ENCODE peak calls at places on chromosomes 16 and 17, in six cellular contexts. W is anterior cingulate cortex, U is EL, Z is ovary, T is T-helper 22 cell, E is hypothalamus. L is an unnamed sample.

GRCh38 chr17:10699861-10700260 is 2.5 kb downstream of the ADPRM start:
- DNase-seq in Z (no peak), E (no peak), T (no peak), U (peak; percentile 42), W (no peak), L (peak; percentile 59)

GRCh38 chr17:80800775-80801391 is 190.8 kb upstream of the CHMP6 start:
- DNase-seq in U (no peak), E (no peak), W (no peak), Z (no peak), T (no peak), L (no peak)

GRCh38 chr16:86566966-86567700 is 504 bp downstream of the FOXC2 start:
- DNase-seq in E (no peak), W (no peak), T (no peak), U (peak; percentile 66), Z (no peak), L (no peak)

GRCh38 chr17:78096093-78096492 is 32.5 kb downstream of the TMC6 start:
- DNase-seq in T (no peak), Z (no peak), E (no peak), U (no peak), W (no peak), L (no peak)

GRCh38 chr17:33233855-33234228 is 59.3 kb downstream of the ASIC2 start:
- DNase-seq in T (no peak), E (no peak), U (no peak), Z (peak; percentile 38), W (no peak), L (no peak)

GRCh38 chr16:84832488-84833141 is 12.8 kb downstream of the CRISPLD2 start:
- DNase-seq in U (peak; percentile 98), E (no peak), Z (peak; percentile 96), T (no peak), W (no peak), L (no peak)

GRCh38 chr17:79840989-79841286 is 1.7 kb upstream of the CBX4 start:
- DNase-seq in T (no peak), U (no peak), E (no peak), W (no peak), Z (no peak), L (no peak)

GRCh38 chr16:23107878-23108277 is 41.4 kb downstream of the USP31 start:
- DNase-seq in T (no peak), E (no peak), Z (no peak), U (no peak), W (no peak), L (no peak)

GRCh38 chr17:70320642-70321345 is 151.5 kb downstream of the KCNJ2 start:
- DNase-seq in U (no peak), E (no peak), W (no peak), Z (no peak), T (no peak), L (no peak)

GRCh38 chr17:77303620-77304019 is 162.9 kb downstream of the SEC14L1 start:
- DNase-seq in E (no peak), W (no peak), Z (no peak), T (no peak), U (peak; percentile 63), L (no peak)

GRCh38 chr17:78133971-78134898 is 3.7 kb downstream of the TMC8 start:
- DNase-seq in Z (no peak), E (no peak), T (peak; percentile 69), W (no peak), U (no peak), L (peak; percentile 73)

GRCh38 chr17:57033296-57033695 is 51.8 kb upstream of the AKAP1 start:
- DNase-seq in E (no peak), Z (peak; percentile 26), U (no peak), T (no peak), W (no peak), L (no peak)

GRCh38 chr16:85168732-85169256 is 56.5 kb upstream of the CIBAR2 start:
- DNase-seq in Z (peak; percentile 89), U (peak; percentile 71), W (no peak), E (peak; percentile 41), T (no peak), L (no peak)

GRCh38 chr17:32458367-32458766 is 14.1 kb downstream of the PSMD11 start:
- DNase-seq in W (no peak), E (no peak), T (no peak), Z (no peak), U (no peak), L (no peak)

GRCh38 chr16:48487287-48487686 is 102.1 kb upstream of the SIAH1 start:
- DNase-seq in T (no peak), Z (no peak), E (no peak), W (no peak), U (no peak), L (no peak)

GRCh38 chr17:40952675-40953074 is 14.1 kb downstream of the KRT39 start:
- DNase-seq in E (no peak), Z (no peak), U (peak; percentile 80), W (no peak), T (no peak), L (no peak)

GRCh38 chr16:27332105-27332504 is 18.3 kb downstream of the IL4R start:
- DNase-seq in Z (no peak), T (no peak), W (no peak), E (no peak), U (no peak), L (no peak)

GRCh38 chr16:10937068-10937859 is 5.0 kb downstream of the DEXI start:
- DNase-seq in W (no peak), E (peak; percentile 48), T (no peak), U (no peak), Z (no peak), L (no peak)

GRCh38 chr17:17783825-17784598 is 52.8 kb downstream of the SREBF1 start:
- DNase-seq in W (no peak), T (no peak), U (no peak), E (peak; percentile 67), Z (peak; percentile 65), L (peak; percentile 72)

GRCh38 chr16:9053006-9053601 is 38.3 kb upstream of the HAPSTR1 start:
- DNase-seq in E (peak; percentile 49), U (peak; percentile 81), T (no peak), W (no peak), Z (no peak), L (peak; percentile 37)

GRCh38 chr17:40317345-40317873 is 8.4 kb downstream of the RARA start:
- DNase-seq in W (no peak), Z (peak; percentile 64), T (no peak), U (peak; percentile 84), E (no peak), L (peak; percentile 62)

GRCh38 chr16:59412275-59412841 is 678.2 kb upstream of the GOT2 start:
- DNase-seq in E (no peak), U (peak; percentile 6), W (no peak), Z (no peak), T (no peak), L (no peak)

GRCh38 chr17:3528604-3529511 is 28.8 kb downstream of the TRPV3 start:
- DNase-seq in E (peak; percentile 48), T (no peak), U (no peak), Z (no peak), W (no peak), L (no peak)

GRCh38 chr16:90077757-90078593 is 844 bp upstream of the PRDM7 start:
- DNase-seq in U (no peak), W (no peak), Z (no peak), T (no peak), E (peak; percentile 28), L (no peak)

GRCh38 chr17:78532922-78533640 is 44.1 kb downstream of the DNAH17 start:
- DNase-seq in W (no peak), T (no peak), U (peak; percentile 87), Z (no peak), E (no peak), L (no peak)

GRCh38 chr17:14270508-14270907 is 30.4 kb upstream of the HS3ST3B1 start:
- DNase-seq in Z (no peak), U (no peak), T (no peak), W (no peak), E (no peak), L (no peak)

GRCh38 chr16:77376358-77376757 is 58.5 kb downstream of the ADAMTS18 start:
- DNase-seq in W (no peak), E (no peak), T (no peak), U (peak; percentile 18), Z (no peak), L (no peak)

GRCh38 chr16:57824880-57825279 is 22.6 kb upstream of the KIFC3 start:
- DNase-seq in T (no peak), Z (no peak), E (no peak), W (no peak), U (no peak), L (no peak)

GRCh38 chr17:63848834-63849689 is 6.6 kb upstream of the SMARCD2 start:
- DNase-seq in U (peak; percentile 86), T (peak; percentile 84), Z (peak; percentile 93), W (peak; percentile 55), E (peak; percentile 89), L (no peak)

GRCh38 chr16:51009813-51010212 is 141.3 kb downstream of the SALL1 start:
- DNase-seq in E (no peak), T (no peak), Z (no peak), U (no peak), W (no peak), L (no peak)

GRCh38 chr17:60142872-60143499 is 6.8 kb upstream of the CA4 start:
- DNase-seq in T (peak; percentile 36), E (peak; percentile 69), W (no peak), U (peak; percentile 92), Z (peak; percentile 65), L (peak; percentile 90)

GRCh38 chr16:66588981-66589713 is 9.9 kb downstream of the CMTM2 start:
- DNase-seq in Z (no peak), E (no peak), T (peak; percentile 39), W (no peak), U (peak; percentile 32), L (peak; percentile 65)

GRCh38 chr17:58643147-58643546 is 48.7 kb downstream of the TEX14 start:
- DNase-seq in Z (no peak), T (no peak), U (peak; percentile 78), W (no peak), E (no peak), L (no peak)

L was measured in KBM-7.